ENCODE peak calls at places on chromosomes 11 and 22, in six cellular contexts. U is NCI-H510A treated with DMSO at 0.1 percent for 48 hours, J is retinal pigment epithelial cell, R is posterior cingulate gyrus, D is GM23248, K is progenitor cell of endocrine pancreas. Q is an unnamed sample.

GRCh38 chr11:63767415-63768231 is 952 bp downstream of the ZFTA start:
- DNase-seq in U (peak; percentile 68), J (no peak), R (peak; percentile 33), D (peak; percentile 74), K (no peak), Q (peak; percentile 47)

GRCh38 chr11:26551186-26551801 is 20.8 kb downstream of the MUC15 start:
- DNase-seq in U (no peak), J (no peak), R (no peak), D (peak; percentile 27), K (no peak), Q (no peak)

GRCh38 chr11:78310500-78310909 is 107.1 kb downstream of the GAB2 start:
- DNase-seq in U (no peak), J (no peak), R (no peak), D (peak; percentile 54), K (no peak), Q (no peak)

GRCh38 chr11:101661559-101661958 is 77.8 kb upstream of the TRPC6 start:
- DNase-seq in U (no peak), J (no peak), R (no peak), D (no peak), K (no peak), Q (no peak)

GRCh38 chr11:58125469-58125868 is at the start of gene OR9I1:
- DNase-seq in U (no peak), J (no peak), R (no peak), D (peak; percentile 26), K (no peak), Q (no peak)

GRCh38 chr11:130513132-130513531 is 64.7 kb downstream of the ADAMTS15 start:
- DNase-seq in U (no peak), J (no peak), R (no peak), D (peak; percentile 73), K (no peak), Q (no peak)

GRCh38 chr11:62687508-62688396 is 1.6 kb downstream of the LRRN4CL start:
- DNase-seq in U (no peak), J (no peak), R (no peak), D (no peak), K (no peak), Q (no peak)

GRCh38 chr11:129117595-129118350 is 74.4 kb downstream of the ARHGAP32 start:
- DNase-seq in U (peak; percentile 85), J (peak; percentile 19), R (peak; percentile 42), D (peak; percentile 77), K (no peak), Q (no peak)

GRCh38 chr11:47020793-47021624 is 84.4 kb downstream of the CSTPP1 start:
- DNase-seq in U (no peak), J (no peak), R (no peak), D (no peak), K (no peak), Q (no peak)

GRCh38 chr11:134630896-134631295 is 218.9 kb upstream of the B3GAT1 start:
- DNase-seq in U (no peak), J (no peak), R (no peak), D (no peak), K (no peak), Q (no peak)

GRCh38 chr22:27996529-27996925 is 77.5 kb upstream of the PITPNB start:
- DNase-seq in U (no peak), J (no peak), R (no peak), D (no peak), K (no peak), Q (no peak)

GRCh38 chr11:114317738-114318137 is 21.5 kb downstream of the NNMT start:
- DNase-seq in U (peak; percentile 52), J (no peak), R (no peak), D (peak; percentile 70), K (no peak), Q (peak; percentile 54)

GRCh38 chr11:122091850-122092249 is 24.2 kb downstream of the BLID start:
- DNase-seq in U (no peak), J (no peak), R (no peak), D (peak; percentile 55), K (no peak), Q (no peak)

GRCh38 chr11:45885274-45885920 is at the start of gene MAPK8IP1:
- DNase-seq in U (peak; percentile 6), J (no peak), R (peak; percentile 60), D (peak; percentile 64), K (peak; percentile 71), Q (peak; percentile 39)

GRCh38 chr22:36734171-36735058 is 30.9 kb upstream of the CACNG2 start:
- DNase-seq in U (no peak), J (no peak), R (no peak), D (peak; percentile 89), K (no peak), Q (no peak)

GRCh38 chr11:91859666-91860065 is 365.0 kb upstream of the FAT3 start:
- DNase-seq in U (no peak), J (no peak), R (no peak), D (no peak), K (no peak), Q (no peak)

GRCh38 chr11:116314012-116314411 is 458.8 kb downstream of the BUD13 start:
- DNase-seq in U (no peak), J (no peak), R (no peak), D (no peak), K (no peak), Q (no peak)

GRCh38 chr22:33923033-33923432 is 2.8 kb upstream of the LARGE1 start:
- DNase-seq in U (no peak), J (no peak), R (no peak), D (peak; percentile 54), K (no peak), Q (no peak)

GRCh38 chr11:114080769-114081168 is 21.3 kb downstream of the ZBTB16 start:
- DNase-seq in U (no peak), J (no peak), R (no peak), D (no peak), K (no peak), Q (peak; percentile 22)

GRCh38 chr11:86174101-86175046 is 70.2 kb upstream of the EED start:
- DNase-seq in U (no peak), J (peak; percentile 99), R (peak; percentile 31), D (peak; percentile 99), K (no peak), Q (no peak)

GRCh38 chr22:38191746-38192474 is 9.9 kb upstream of the MAFF start:
- DNase-seq in U (no peak), J (no peak), R (no peak), D (no peak), K (no peak), Q (no peak)

GRCh38 chr11:128480066-128480465 is 107.3 kb downstream of the ETS1 start:
- DNase-seq in U (no peak), J (no peak), R (no peak), D (no peak), K (no peak), Q (no peak)

GRCh38 chr22:37182949-37183245 is 5.2 kb downstream of the C1QTNF6 start:
- DNase-seq in U (no peak), J (no peak), R (no peak), D (no peak), K (no peak), Q (no peak)

GRCh38 chr11:71485063-71485399 is 32.0 kb downstream of the NADSYN1 start:
- DNase-seq in U (no peak), J (no peak), R (no peak), D (no peak), K (no peak), Q (no peak)

GRCh38 chr22:24441406-24442351 is 14.3 kb downstream of the ADORA2A start:
- DNase-seq in U (no peak), J (no peak), R (no peak), D (no peak), K (no peak), Q (no peak)

GRCh38 chr11:60767388-60767811 is 10.7 kb downstream of the MS4A15 start:
- DNase-seq in U (no peak), J (no peak), R (no peak), D (peak; percentile 41), K (no peak), Q (no peak)

GRCh38 chr11:126231725-126232459 is 20.3 kb downstream of the FAM118B start:
- DNase-seq in U (no peak), J (peak; percentile 84), R (no peak), D (no peak), K (no peak), Q (no peak)

GRCh38 chr22:38098410-38099249 is 11.9 kb downstream of the BAIAP2L2 start:
- DNase-seq in U (no peak), J (no peak), R (no peak), D (peak; percentile 74), K (no peak), Q (no peak)

GRCh38 chr11:9528573-9529332 is 44.7 kb upstream of the WEE1 start:
- DNase-seq in U (no peak), J (no peak), R (no peak), D (no peak), K (no peak), Q (no peak)

GRCh38 chr22:30947821-30948454 is 20.6 kb downstream of the MORC2 start:
- DNase-seq in U (peak; percentile 13), J (peak; percentile 13), R (no peak), D (peak; percentile 71), K (no peak), Q (no peak)

Q was measured in upper lobe of left lung.